ENCODE peak calls at places on chromosome 3, in four cellular contexts. F is K562, S is WTC11, D is HepG2. K is an unnamed sample.

GRCh38 chr3:188700497-188700896 is 471.3 kb upstream of the TPRG1 start:
- DNase-seq in F (no peak), D (no peak), S (no peak), K (no peak)

GRCh38 chr3:42463093-42463492 is 39.4 kb upstream of the VIPR1 start:
- DNase-seq in D (no peak), S (no peak), F (no peak), K (no peak)

GRCh38 chr3:53588122-53588521 is 93.7 kb downstream of the CACNA1D start:
- DNase-seq in F (no peak), S (no peak), D (no peak), K (peak)

GRCh38 chr3:161851941-161852566 is 355.4 kb downstream of the OTOL1 start:
- DNase-seq in S (peak), F (peak), D (peak), K (peak)

GRCh38 chr3:139457066-139457465 is 19.2 kb downstream of the RBP2 start:
- DNase-seq in F (no peak), S (no peak), D (no peak), K (no peak)

GRCh38 chr3:194633349-194634004 is at the start of gene TMEM44:
- DNase-seq in D (peak), F (peak), S (peak), K (peak)

GRCh38 chr3:36833160-36833814 is 68.9 kb upstream of the DCLK3 start:
- DNase-seq in S (no peak), D (no peak), F (no peak), K (no peak)

GRCh38 chr3:142962520-142963265 is 781 bp downstream of the PAQR9 start:
- DNase-seq in D (no peak), F (no peak), S (peak), K (no peak)

GRCh38 chr3:160279657-160280056 is 54.4 kb downstream of the C3orf80 start:
- DNase-seq in S (no peak), F (no peak), D (peak), K (no peak)

GRCh38 chr3:24829011-24829581 is 334.4 kb upstream of the THRB start:
- DNase-seq in D (no peak), F (peak), S (peak), K (peak)

GRCh38 chr3:122926322-122926721 is 101.2 kb downstream of the SEMA5B start:
- DNase-seq in D (no peak), S (no peak), F (no peak), K (no peak)

GRCh38 chr3:58244186-58244585 is 6.6 kb downstream of the ABHD6 start:
- DNase-seq in D (no peak), S (no peak), F (no peak), K (no peak)

GRCh38 chr3:55485208-55485791 is 1.8 kb downstream of the WNT5A start:
- DNase-seq in S (peak), F (peak), D (peak), K (peak)

GRCh38 chr3:31875437-31875836 is 105.6 kb downstream of the OSBPL10 start:
- DNase-seq in D (no peak), F (no peak), S (no peak), K (no peak)

GRCh38 chr3:124032351-124032880 is 40.5 kb upstream of the ROPN1 start:
- DNase-seq in F (peak), D (no peak), S (peak), K (peak)
- TF ChIP-seq NR3C1 in F (no peak), D (no peak), S (no peak), K (no peak)

DNA sequence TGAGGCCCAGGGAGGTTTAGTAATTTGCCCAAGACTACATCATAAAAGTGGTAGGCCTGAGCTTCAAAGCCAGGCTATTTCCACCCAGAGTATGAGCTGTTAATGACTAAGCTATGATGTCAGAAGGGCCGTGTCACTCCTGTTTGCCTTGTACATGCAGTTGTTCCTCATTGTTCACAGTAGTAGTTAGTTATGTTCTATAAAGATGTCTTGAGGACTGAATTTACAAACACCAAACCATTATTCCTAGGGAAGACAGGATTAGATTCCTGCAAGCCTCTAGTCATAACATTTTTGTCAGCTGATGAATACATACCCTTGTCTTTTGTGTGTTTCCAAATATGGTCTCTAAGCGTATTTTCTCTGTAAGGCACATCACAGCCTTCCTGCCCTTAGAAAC is 20.9 kb upstream of the LARS2 start:
- DNase-seq in S (no peak), F (no peak), D (no peak), K (no peak)
- TF ChIP-seq NR3C1 in S (no peak), F (no peak), D (no peak), K (no peak)

GRCh38 chr3:44883999-44884431 is 9.6 kb downstream of the TGM4 start:
- DNase-seq in D (no peak), S (no peak), F (no peak), K (peak)
- TF ChIP-seq NR3C1 in D (no peak), S (no peak), F (no peak), K (no peak)

GRCh38 chr3:191882289-191882688 is 421.3 kb downstream of the PYDC2 start:
- DNase-seq in D (no peak), F (no peak), S (no peak), K (no peak)
- TF ChIP-seq NR3C1 in D (no peak), F (no peak), S (no peak), K (no peak)

K was measured in A549.